ENCODE peak calls at places on chromosomes 4 and X, in five cellular contexts. One of them, this sample, is unnamed.

GRCh38 chr4:83002329-83002728 is 8.3 kb downstream of the LIN54 start:
- DNase-seq in uterus: no peak
- DNase-seq in SHP77: no peak
- DNase-seq in type B pancreatic cell: no peak
- DNase-seq in HCT116: no peak
- DNase-seq in this sample: no peak

GRCh38 chrX:1419545-1420355 is 27.8 kb upstream of the SLC25A6 start:
- DNase-seq in SHP77: no peak
- DNase-seq in uterus: no peak
- DNase-seq in type B pancreatic cell: no peak
- DNase-seq in HCT116: no peak
- DNase-seq in this sample: no peak

GRCh38 chr4:127622923-127623754 is 9.6 kb upstream of the INTU start:
- DNase-seq in type B pancreatic cell: peak; percentile 75
- DNase-seq in HCT116: no peak
- DNase-seq in SHP77: no peak
- DNase-seq in uterus: peak; percentile 29
- DNase-seq in this sample: no peak

GRCh38 chrX:31436424-31436823 is 364.6 kb upstream of the FTHL17 start:
- DNase-seq in SHP77: no peak
- DNase-seq in HCT116: no peak
- DNase-seq in uterus: no peak
- DNase-seq in type B pancreatic cell: no peak
- DNase-seq in this sample: no peak

GRCh38 chrX:24838624-24839023 is 144.9 kb downstream of the POLA1 start:
- DNase-seq in uterus: no peak
- DNase-seq in SHP77: peak; percentile 0
- DNase-seq in type B pancreatic cell: no peak
- DNase-seq in HCT116: no peak
- DNase-seq in this sample: peak; percentile 1

GRCh38 chr4:23706972-23707676 is 182.7 kb downstream of the PPARGC1A start:
- DNase-seq in uterus: no peak
- DNase-seq in HCT116: no peak
- DNase-seq in SHP77: no peak
- DNase-seq in type B pancreatic cell: no peak
- DNase-seq in this sample: no peak

GRCh38 chr4:157013656-157014055 is 42.1 kb upstream of the PDGFC start:
- DNase-seq in SHP77: no peak
- DNase-seq in uterus: no peak
- DNase-seq in type B pancreatic cell: no peak
- DNase-seq in HCT116: no peak
- DNase-seq in this sample: no peak

GRCh38 chr4:173917255-173917960 is 366.1 kb downstream of the FBXO8 start:
- DNase-seq in HCT116: no peak
- DNase-seq in SHP77: no peak
- DNase-seq in uterus: no peak
- DNase-seq in type B pancreatic cell: no peak
- DNase-seq in this sample: no peak

GRCh38 chrX:121254336-121254735 is 206.9 kb downstream of the GLUD2 start:
- DNase-seq in type B pancreatic cell: no peak
- DNase-seq in uterus: no peak
- DNase-seq in HCT116: no peak
- DNase-seq in SHP77: no peak
- DNase-seq in this sample: no peak

GRCh38 chrX:31845003-31845402 is 773.2 kb upstream of the FTHL17 start:
- DNase-seq in HCT116: no peak
- DNase-seq in SHP77: no peak
- DNase-seq in uterus: no peak
- DNase-seq in type B pancreatic cell: no peak
- DNase-seq in this sample: no peak

GRCh38 chr4:169327951-169328350 is 57.2 kb upstream of the SH3RF1 start:
- DNase-seq in type B pancreatic cell: no peak
- DNase-seq in SHP77: no peak
- DNase-seq in uterus: no peak
- DNase-seq in HCT116: no peak
- DNase-seq in this sample: no peak

GRCh38 chr4:26418850-26419249 is 71.4 kb downstream of the CCKAR start:
- DNase-seq in uterus: no peak
- DNase-seq in type B pancreatic cell: no peak
- DNase-seq in SHP77: no peak
- DNase-seq in HCT116: no peak
- DNase-seq in this sample: no peak

GRCh38 chr4:102723511-102723910 is 37.3 kb downstream of the MANBA start:
- DNase-seq in HCT116: no peak
- DNase-seq in type B pancreatic cell: no peak
- DNase-seq in uterus: no peak
- DNase-seq in SHP77: no peak
- DNase-seq in this sample: no peak

GRCh38 chr4:39846135-39846534 is 131.6 kb downstream of the PDS5A start:
- DNase-seq in type B pancreatic cell: no peak
- DNase-seq in HCT116: no peak
- DNase-seq in uterus: no peak
- DNase-seq in SHP77: no peak
- DNase-seq in this sample: no peak

GRCh38 chr4:71267244-71267643 is 71.6 kb upstream of the SLC4A4 start:
- DNase-seq in SHP77: no peak
- DNase-seq in type B pancreatic cell: no peak
- DNase-seq in uterus: no peak
- DNase-seq in HCT116: no peak
- DNase-seq in this sample: no peak

GRCh38 chr4:106329027-106329618 is 12.8 kb downstream of the AIMP1 start:
- DNase-seq in type B pancreatic cell: no peak
- DNase-seq in HCT116: peak; percentile 28
- DNase-seq in SHP77: peak; percentile 1
- DNase-seq in uterus: no peak
- DNase-seq in this sample: no peak

GRCh38 chr4:153974452-153974851 is 185.6 kb upstream of the SFRP2 start:
- DNase-seq in uterus: no peak
- DNase-seq in HCT116: no peak
- DNase-seq in SHP77: no peak
- DNase-seq in type B pancreatic cell: no peak
- DNase-seq in this sample: no peak

GRCh38 chrX:104922206-104922621 is 298.3 kb downstream of the TEX13A start:
- DNase-seq in HCT116: peak; percentile 36
- DNase-seq in type B pancreatic cell: peak; percentile 71
- DNase-seq in SHP77: peak; percentile 13
- DNase-seq in uterus: peak; percentile 18
- DNase-seq in this sample: peak; percentile 31

GRCh38 chr4:40178672-40179071 is 18.2 kb upstream of the RHOH start:
- DNase-seq in uterus: no peak
- DNase-seq in HCT116: no peak
- DNase-seq in SHP77: peak; percentile 77
- DNase-seq in type B pancreatic cell: no peak
- DNase-seq in this sample: no peak

GRCh38 chr4:4226606-4227438 is at the start of gene OTOP1:
- DNase-seq in uterus: no peak
- DNase-seq in type B pancreatic cell: no peak
- DNase-seq in SHP77: no peak
- DNase-seq in HCT116: no peak
- DNase-seq in this sample: no peak

GRCh38 chr4:160175064-160175643 is 1072.3 kb downstream of the RAPGEF2 start:
- DNase-seq in SHP77: no peak
- DNase-seq in HCT116: peak; percentile 18
- DNase-seq in uterus: no peak
- DNase-seq in type B pancreatic cell: no peak
- DNase-seq in this sample: no peak

GRCh38 chr4:33302298-33302697 is 2582.1 kb downstream of the PCDH7 start:
- DNase-seq in type B pancreatic cell: no peak
- DNase-seq in HCT116: no peak
- DNase-seq in SHP77: no peak
- DNase-seq in uterus: no peak
- DNase-seq in this sample: no peak

GRCh38 chr4:78659264-78659663 is 107.7 kb downstream of the ANXA3 start:
- DNase-seq in uterus: no peak
- DNase-seq in SHP77: no peak
- DNase-seq in HCT116: no peak
- DNase-seq in type B pancreatic cell: no peak
- DNase-seq in this sample: no peak

GRCh38 chr4:7161721-7162214 is 30.6 kb upstream of the SORCS2 start:
- DNase-seq in uterus: peak; percentile 32
- DNase-seq in SHP77: no peak
- DNase-seq in type B pancreatic cell: no peak
- DNase-seq in HCT116: no peak
- DNase-seq in this sample: no peak

GRCh38 chrX:72609313-72609712 is 36.7 kb upstream of the HDAC8 start:
- DNase-seq in uterus: no peak
- DNase-seq in SHP77: no peak
- DNase-seq in type B pancreatic cell: no peak
- DNase-seq in HCT116: no peak
- DNase-seq in this sample: no peak

GRCh38 chr4:147755567-147756295 is 23.8 kb downstream of the ARHGAP10 start:
- DNase-seq in type B pancreatic cell: no peak
- DNase-seq in SHP77: no peak
- DNase-seq in HCT116: no peak
- DNase-seq in uterus: no peak
- DNase-seq in this sample: no peak

GRCh38 chr4:134552063-134552462 is 350.5 kb upstream of the PABPC4L start:
- DNase-seq in uterus: no peak
- DNase-seq in SHP77: no peak
- DNase-seq in HCT116: no peak
- DNase-seq in type B pancreatic cell: no peak
- DNase-seq in this sample: no peak

GRCh38 chr4:157172011-157172410 is 48.5 kb upstream of the GRIA2 start:
- DNase-seq in uterus: no peak
- DNase-seq in SHP77: no peak
- DNase-seq in type B pancreatic cell: no peak
- DNase-seq in HCT116: peak; percentile 10
- DNase-seq in this sample: no peak

GRCh38 chr4:166014411-166014810 is 141.4 kb downstream of the TLL1 start:
- DNase-seq in HCT116: no peak
- DNase-seq in uterus: no peak
- DNase-seq in SHP77: no peak
- DNase-seq in type B pancreatic cell: no peak
- DNase-seq in this sample: no peak

GRCh38 chr4:137180349-137180748 is 351.9 kb downstream of the PCDH18 start:
- DNase-seq in HCT116: peak; percentile 1
- DNase-seq in uterus: no peak
- DNase-seq in type B pancreatic cell: no peak
- DNase-seq in SHP77: no peak
- DNase-seq in this sample: no peak

GRCh38 chr4:182413550-182413949 is 170.3 kb downstream of the TENM3 start:
- DNase-seq in type B pancreatic cell: no peak
- DNase-seq in HCT116: no peak
- DNase-seq in uterus: no peak
- DNase-seq in SHP77: no peak
- DNase-seq in this sample: no peak

GRCh38 chrX:633043-633654 is 2.6 kb downstream of the SHOX start:
- DNase-seq in type B pancreatic cell: no peak
- DNase-seq in SHP77: no peak
- DNase-seq in HCT116: no peak
- DNase-seq in uterus: no peak
- DNase-seq in this sample: no peak

GRCh38 chr4:126916626-126917140 is 716.1 kb upstream of the INTU start:
- DNase-seq in type B pancreatic cell: no peak
- DNase-seq in HCT116: no peak
- DNase-seq in uterus: no peak
- DNase-seq in SHP77: no peak
- DNase-seq in this sample: no peak

GRCh38 chrX:134599173-134599914 is 58.9 kb downstream of the PLAC1 start:
- DNase-seq in SHP77: no peak
- DNase-seq in type B pancreatic cell: no peak
- DNase-seq in HCT116: no peak
- DNase-seq in uterus: peak; percentile 38
- DNase-seq in this sample: peak; percentile 8

GRCh38 chr4:148692242-148692641 is 250.0 kb upstream of the NR3C2 start:
- DNase-seq in HCT116: no peak
- DNase-seq in type B pancreatic cell: no peak
- DNase-seq in uterus: no peak
- DNase-seq in SHP77: no peak
- DNase-seq in this sample: no peak

GRCh38 chrX:23554304-23554703 is 113.0 kb upstream of the PRDX4 start:
- DNase-seq in SHP77: peak; percentile 18
- DNase-seq in type B pancreatic cell: no peak
- DNase-seq in HCT116: peak; percentile 22
- DNase-seq in uterus: no peak
- DNase-seq in this sample: no peak

GRCh38 chrX:138492371-138492770 is 219.1 kb downstream of the FGF13 start:
- DNase-seq in HCT116: no peak
- DNase-seq in uterus: no peak
- DNase-seq in SHP77: no peak
- DNase-seq in type B pancreatic cell: no peak
- DNase-seq in this sample: no peak

GRCh38 chr4:41178372-41179085 is 35.8 kb downstream of the APBB2 start:
- DNase-seq in SHP77: no peak
- DNase-seq in HCT116: no peak
- DNase-seq in type B pancreatic cell: no peak
- DNase-seq in uterus: no peak
- DNase-seq in this sample: no peak

This sample was measured in GM12878.